ENCODE peak calls at places on chromosomes 13 and 19, in eight cellular contexts. One of them, this sample, is unnamed. For H3K4me1 and H3K27me3, the result is how much of the 10 kb centered on the place peaks cover.

GRCh38 chr13:23643828-23644419 is 73.7 kb downstream of the TNFRSF19 start:
- ATAC-seq in right cardiac atrium: no peak
- ATAC-seq in K562: no peak
- ATAC-seq in left lung: peak
- ATAC-seq in foreskin keratinocyte: peak
- ATAC-seq in upper lobe of right lung: no peak
- ATAC-seq in aorta: no peak
- ATAC-seq in upper lobe of left lung: no peak
- ATAC-seq in this sample: no peak

GRCh38 chr13:94433055-94433947 is 46.2 kb downstream of the DCT start:
- ATAC-seq in right cardiac atrium: peak
- ATAC-seq in K562: peak
- ATAC-seq in left lung: peak
- ATAC-seq in foreskin keratinocyte: peak
- ATAC-seq in upper lobe of right lung: peak
- ATAC-seq in aorta: no peak
- ATAC-seq in upper lobe of left lung: peak
- ATAC-seq in this sample: no peak

GRCh38 chr13:79393564-79394249 is 12.3 kb downstream of the RBM26 start:
- ATAC-seq in right cardiac atrium: peak
- ATAC-seq in K562: peak
- ATAC-seq in left lung: peak
- ATAC-seq in foreskin keratinocyte: peak
- ATAC-seq in upper lobe of right lung: peak
- ATAC-seq in aorta: peak
- ATAC-seq in upper lobe of left lung: peak
- ATAC-seq in this sample: no peak

GRCh38 chr13:33454844-33455256 is 169.3 kb upstream of the STARD13 start:
- ATAC-seq in right cardiac atrium: peak
- ATAC-seq in K562: no peak
- ATAC-seq in left lung: no peak
- ATAC-seq in foreskin keratinocyte: no peak
- ATAC-seq in upper lobe of right lung: no peak
- ATAC-seq in aorta: peak
- ATAC-seq in upper lobe of left lung: no peak
- ATAC-seq in this sample: no peak

GRCh38 chr13:46639033-46639981 is 86.3 kb downstream of the LRCH1 start:
- ATAC-seq in right cardiac atrium: no peak
- ATAC-seq in K562: no peak
- ATAC-seq in left lung: no peak
- ATAC-seq in foreskin keratinocyte: no peak
- ATAC-seq in upper lobe of right lung: no peak
- ATAC-seq in aorta: no peak
- ATAC-seq in upper lobe of left lung: no peak
- ATAC-seq in this sample: no peak

GRCh38 chr13:50810998-50811397 is 32.5 kb downstream of the DLEU7 start:
- ATAC-seq in right cardiac atrium: no peak
- ATAC-seq in K562: no peak
- ATAC-seq in left lung: peak
- ATAC-seq in foreskin keratinocyte: no peak
- ATAC-seq in upper lobe of right lung: peak
- ATAC-seq in aorta: no peak
- ATAC-seq in upper lobe of left lung: no peak
- ATAC-seq in this sample: no peak

GRCh38 chr13:40172149-40172591 is 494.3 kb downstream of the FOXO1 start:
- ATAC-seq in right cardiac atrium: peak
- ATAC-seq in K562: no peak
- ATAC-seq in left lung: peak
- ATAC-seq in foreskin keratinocyte: peak
- ATAC-seq in upper lobe of right lung: peak
- ATAC-seq in aorta: no peak
- ATAC-seq in upper lobe of left lung: no peak
- ATAC-seq in this sample: no peak

GRCh38 chr19:28481674-28482073 is 731.3 kb downstream of the UQCRFS1 start:
- ATAC-seq in right cardiac atrium: no peak
- ATAC-seq in K562: no peak
- ATAC-seq in left lung: no peak
- ATAC-seq in foreskin keratinocyte: no peak
- ATAC-seq in upper lobe of right lung: no peak
- ATAC-seq in aorta: no peak
- ATAC-seq in upper lobe of left lung: no peak
- ATAC-seq in this sample: no peak

GRCh38 chr19:40571831-40572495 is 4.7 kb upstream of the SHKBP1 start:
- ATAC-seq in right cardiac atrium: no peak
- ATAC-seq in K562: no peak
- ATAC-seq in left lung: no peak
- ATAC-seq in foreskin keratinocyte: no peak
- ATAC-seq in upper lobe of right lung: no peak
- ATAC-seq in aorta: no peak
- ATAC-seq in upper lobe of left lung: no peak
- ATAC-seq in this sample: no peak

GRCh38 chr13:97945342-97945741 is 8.1 kb upstream of the IPO5 start:
- ATAC-seq in right cardiac atrium: no peak
- ATAC-seq in K562: no peak
- ATAC-seq in left lung: no peak
- ATAC-seq in foreskin keratinocyte: no peak
- ATAC-seq in upper lobe of right lung: no peak
- ATAC-seq in aorta: no peak
- ATAC-seq in upper lobe of left lung: no peak
- ATAC-seq in this sample: no peak

GRCh38 chr19:16571689-16572331 is 405 bp downstream of the SLC35E1 start:
- ATAC-seq in right cardiac atrium: no peak
- ATAC-seq in K562: peak
- ATAC-seq in left lung: no peak
- ATAC-seq in foreskin keratinocyte: peak
- ATAC-seq in upper lobe of right lung: no peak
- ATAC-seq in aorta: no peak
- ATAC-seq in upper lobe of left lung: no peak
- ATAC-seq in this sample: peak

GRCh38 chr19:39325778-39326680 is 5.4 kb upstream of the LRFN1 start:
- ATAC-seq in right cardiac atrium: no peak
- ATAC-seq in K562: peak
- ATAC-seq in left lung: no peak
- ATAC-seq in foreskin keratinocyte: peak
- ATAC-seq in upper lobe of right lung: no peak
- ATAC-seq in aorta: no peak
- ATAC-seq in upper lobe of left lung: no peak
- ATAC-seq in this sample: no peak

GRCh38 chr13:111903143-111903542 is 163.8 kb upstream of the SOX1 start:
- ATAC-seq in right cardiac atrium: no peak
- ATAC-seq in K562: no peak
- ATAC-seq in left lung: no peak
- ATAC-seq in foreskin keratinocyte: no peak
- ATAC-seq in upper lobe of right lung: no peak
- ATAC-seq in aorta: no peak
- ATAC-seq in upper lobe of left lung: no peak
- ATAC-seq in this sample: no peak

GRCh38 chr13:105721056-105721455 is 814.4 kb downstream of the EFNB2 start:
- ATAC-seq in right cardiac atrium: no peak
- ATAC-seq in K562: no peak
- ATAC-seq in left lung: no peak
- ATAC-seq in foreskin keratinocyte: no peak
- ATAC-seq in upper lobe of right lung: no peak
- ATAC-seq in aorta: no peak
- ATAC-seq in upper lobe of left lung: no peak
- ATAC-seq in this sample: no peak

GRCh38 chr13:79866436-79866835 is 385.5 kb downstream of the NDFIP2 start:
- ATAC-seq in right cardiac atrium: no peak
- ATAC-seq in K562: no peak
- ATAC-seq in left lung: no peak
- ATAC-seq in foreskin keratinocyte: no peak
- ATAC-seq in upper lobe of right lung: no peak
- ATAC-seq in aorta: no peak
- ATAC-seq in upper lobe of left lung: no peak
- ATAC-seq in this sample: no peak

GRCh38 chr13:33872005-33872351 is 54.0 kb downstream of the RFC3 start:
- ATAC-seq in right cardiac atrium: peak
- ATAC-seq in K562: no peak
- ATAC-seq in left lung: no peak
- ATAC-seq in foreskin keratinocyte: no peak
- ATAC-seq in upper lobe of right lung: no peak
- ATAC-seq in aorta: no peak
- ATAC-seq in upper lobe of left lung: no peak
- ATAC-seq in this sample: no peak

GRCh38 chr19:2056810-2057192 is 5.8 kb upstream of the MKNK2 start:
- ATAC-seq in right cardiac atrium: no peak
- ATAC-seq in K562: no peak
- ATAC-seq in left lung: no peak
- ATAC-seq in foreskin keratinocyte: no peak
- ATAC-seq in upper lobe of right lung: no peak
- ATAC-seq in aorta: no peak
- ATAC-seq in upper lobe of left lung: no peak
- ATAC-seq in this sample: no peak
- H3K4me1 ChIP-seq in right cardiac atrium: under half
- H3K4me1 ChIP-seq in K562: half or more
- H3K4me1 ChIP-seq in left lung: under half
- H3K4me1 ChIP-seq in foreskin keratinocyte: under half
- H3K4me1 ChIP-seq in upper lobe of right lung: half or more
- H3K4me1 ChIP-seq in aorta: under half
- H3K4me1 ChIP-seq in upper lobe of left lung: half or more
- H3K4me1 ChIP-seq in this sample: half or more

GRCh38 chr19:35513231-35513974 is at the start of gene DMKN:
- ATAC-seq in right cardiac atrium: no peak
- ATAC-seq in K562: peak
- ATAC-seq in left lung: peak
- ATAC-seq in foreskin keratinocyte: peak
- ATAC-seq in upper lobe of right lung: peak
- ATAC-seq in aorta: no peak
- ATAC-seq in upper lobe of left lung: no peak
- ATAC-seq in this sample: peak

GRCh38 chr19:35513975-35514809 is 743 bp upstream of the DMKN start:
- ATAC-seq in right cardiac atrium: no peak
- ATAC-seq in K562: no peak
- ATAC-seq in left lung: no peak
- ATAC-seq in foreskin keratinocyte: no peak
- ATAC-seq in upper lobe of right lung: peak
- ATAC-seq in aorta: no peak
- ATAC-seq in upper lobe of left lung: no peak
- ATAC-seq in this sample: no peak

GRCh38 chr19:35511337-35511736 is 2.1 kb downstream of the DMKN start:
- ATAC-seq in right cardiac atrium: no peak
- ATAC-seq in K562: no peak
- ATAC-seq in left lung: no peak
- ATAC-seq in foreskin keratinocyte: no peak
- ATAC-seq in upper lobe of right lung: no peak
- ATAC-seq in aorta: no peak
- ATAC-seq in upper lobe of left lung: no peak
- ATAC-seq in this sample: no peak

GRCh38 chr19:35510626-35510964 is 2.9 kb downstream of the DMKN start:
- ATAC-seq in right cardiac atrium: no peak
- ATAC-seq in K562: peak
- ATAC-seq in left lung: no peak
- ATAC-seq in foreskin keratinocyte: no peak
- ATAC-seq in upper lobe of right lung: peak
- ATAC-seq in aorta: no peak
- ATAC-seq in upper lobe of left lung: no peak
- ATAC-seq in this sample: no peak

DNA sequence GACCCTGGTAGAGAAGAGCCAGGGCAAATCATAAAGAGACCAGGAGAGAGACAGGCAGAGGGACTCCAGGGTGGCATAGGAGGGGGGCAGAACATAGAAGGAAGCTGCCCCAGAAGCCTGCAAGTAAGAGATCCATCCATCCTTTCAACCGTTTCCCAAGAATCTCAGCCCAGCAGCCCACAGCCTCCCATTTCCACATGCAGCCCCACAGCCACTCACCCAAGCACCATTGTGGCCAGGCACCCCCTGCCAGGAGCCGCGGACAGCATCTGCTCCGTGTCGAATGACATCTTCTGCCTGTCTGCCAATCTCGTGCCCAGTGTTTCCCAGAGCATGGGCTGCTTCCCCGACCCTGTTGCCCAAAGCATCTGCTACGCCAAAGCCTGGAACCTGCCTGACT is 618 bp downstream of the DMKN start:
- ATAC-seq in right cardiac atrium: no peak
- ATAC-seq in K562: no peak
- ATAC-seq in left lung: no peak
- ATAC-seq in foreskin keratinocyte: no peak
- ATAC-seq in upper lobe of right lung: no peak
- ATAC-seq in aorta: no peak
- ATAC-seq in upper lobe of left lung: no peak
- ATAC-seq in this sample: no peak
- H3K27me3 ChIP-seq in right cardiac atrium: under half
- H3K27me3 ChIP-seq in K562: under half
- H3K27me3 ChIP-seq in left lung: half or more
- H3K27me3 ChIP-seq in foreskin keratinocyte: under half
- H3K27me3 ChIP-seq in upper lobe of right lung: under half
- H3K27me3 ChIP-seq in aorta: under half
- H3K27me3 ChIP-seq in upper lobe of left lung: under half
- H3K27me3 ChIP-seq in this sample: half or more

DNA sequence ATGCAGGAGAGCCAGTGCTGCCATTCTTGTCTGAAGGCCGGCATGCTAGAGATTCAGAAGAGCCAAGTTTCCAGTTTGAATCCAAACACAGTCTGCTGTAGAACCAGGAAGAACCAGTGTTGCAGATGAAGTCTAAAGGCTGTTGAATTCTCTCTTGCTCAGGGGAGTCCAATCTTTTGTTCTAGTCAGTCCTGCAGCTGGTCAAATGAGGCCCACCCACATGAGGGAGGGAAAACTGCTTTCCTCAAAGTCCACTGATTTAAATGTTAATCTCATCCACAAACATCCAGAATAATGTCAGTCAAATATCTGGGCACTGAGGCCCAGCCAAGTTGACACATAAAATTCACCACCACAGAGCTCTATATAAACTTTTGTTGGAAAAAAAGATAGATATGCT is 136.6 kb downstream of the FRY start:
- ATAC-seq in right cardiac atrium: no peak
- ATAC-seq in K562: no peak
- ATAC-seq in left lung: no peak
- ATAC-seq in foreskin keratinocyte: no peak
- ATAC-seq in upper lobe of right lung: no peak
- ATAC-seq in aorta: no peak
- ATAC-seq in upper lobe of left lung: no peak
- ATAC-seq in this sample: no peak
- H3K4me1 ChIP-seq in right cardiac atrium: under half
- H3K4me1 ChIP-seq in K562: under half
- H3K4me1 ChIP-seq in left lung: under half
- H3K4me1 ChIP-seq in foreskin keratinocyte: under half
- H3K4me1 ChIP-seq in upper lobe of right lung: under half
- H3K4me1 ChIP-seq in aorta: under half
- H3K4me1 ChIP-seq in upper lobe of left lung: under half
- H3K4me1 ChIP-seq in this sample: under half

DNA sequence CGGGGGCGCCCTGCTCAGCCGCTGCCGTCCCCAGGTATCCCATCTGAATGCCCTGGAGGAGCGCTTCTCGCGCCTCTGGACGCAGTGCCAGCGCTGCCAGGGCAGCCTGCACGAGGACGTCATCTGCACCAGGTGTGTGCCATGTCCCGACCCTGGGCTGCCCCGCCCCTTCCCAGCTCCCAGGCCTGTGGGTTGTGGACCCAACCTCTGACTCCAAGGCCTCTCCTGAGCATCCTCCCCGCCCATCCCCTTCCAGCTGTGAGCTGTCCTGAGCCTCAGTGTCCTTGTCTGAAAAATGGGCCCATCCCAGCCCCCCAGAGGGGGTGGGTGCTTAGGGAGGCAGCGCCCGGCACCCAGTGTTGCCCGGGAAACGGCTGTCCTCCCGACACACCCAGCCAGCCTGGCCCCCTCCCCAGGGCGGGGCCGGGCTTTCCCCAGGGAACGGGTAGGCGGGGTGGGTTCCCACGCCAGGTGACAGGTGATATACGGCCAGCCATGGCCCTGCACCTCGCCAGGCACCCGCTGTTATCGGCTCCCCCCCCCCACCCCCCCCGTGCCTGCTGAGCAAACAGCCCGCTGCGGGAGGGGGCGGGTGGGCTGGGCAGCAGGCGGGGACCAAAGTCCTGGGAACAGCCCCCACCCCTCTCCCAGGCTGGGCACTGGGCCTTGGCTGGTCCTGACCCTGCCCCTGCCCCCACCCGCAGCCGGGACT is 1.4 kb upstream of the SPIB start:
- ATAC-seq in right cardiac atrium: no peak
- ATAC-seq in K562: no peak
- ATAC-seq in left lung: no peak
- ATAC-seq in foreskin keratinocyte: peak
- ATAC-seq in upper lobe of right lung: no peak
- ATAC-seq in aorta: no peak
- ATAC-seq in upper lobe of left lung: no peak
- ATAC-seq in this sample: no peak
- H3K27me3 ChIP-seq in right cardiac atrium: under half
- H3K27me3 ChIP-seq in K562: under half
- H3K27me3 ChIP-seq in left lung: half or more
- H3K27me3 ChIP-seq in foreskin keratinocyte: under half
- H3K27me3 ChIP-seq in upper lobe of right lung: under half
- H3K27me3 ChIP-seq in aorta: under half
- H3K27me3 ChIP-seq in upper lobe of left lung: under half
- H3K27me3 ChIP-seq in this sample: half or more

This sample was measured in gastroesophageal sphincter.